ENCODE peak calls at places on chromosomes 7 and 10, in seven cellular contexts. J is H1, U is HCT116, K is SK-N-SH, A is HepG2, I is GM12878, M is K562. Y is an unnamed sample.
A peak's percentile ranks its signal among the peaks of the same experiment; 100 is the strongest.

GRCh38 chr10:95821766-95822165 is 65.8 kb downstream of the ENTPD1 start:
- DNase-seq in J (no peak), U (no peak), K (no peak), A (no peak), I (no peak), M (no peak), Y (no peak)

GRCh38 chr10:61337741-61338140 is 115.4 kb downstream of the TMEM26 start:
- DNase-seq in J (no peak), U (no peak), K (no peak), A (no peak), I (no peak), M (no peak), Y (no peak)

GRCh38 chr7:114660007-114660406 is 245.4 kb downstream of the FOXP2 start:
- DNase-seq in J (no peak), U (no peak), K (no peak), A (no peak), I (no peak), M (no peak), Y (no peak)

GRCh38 chr10:43058716-43059335 is 18.0 kb upstream of the RET start:
- DNase-seq in J (no peak), U (no peak), K (no peak), A (no peak), I (no peak), M (no peak), Y (no peak)

GRCh38 chr7:259191-259505 is 30.8 kb upstream of the FOXL3 start:
- DNase-seq in J (no peak), U (no peak), K (no peak), A (no peak), I (no peak), M (no peak), Y (no peak)

GRCh38 chr10:106384541-106384940 is 780.0 kb downstream of the SORCS1 start:
- DNase-seq in J (no peak), U (no peak), K (no peak), A (no peak), I (no peak), M (no peak), Y (no peak)

GRCh38 chr7:24912874-24913514 is 67.0 kb downstream of the OSBPL3 start:
- DNase-seq in J (no peak), U (no peak), K (no peak), A (no peak), I (no peak), M (peak; percentile 65), Y (no peak)

GRCh38 chr10:3090914-3091313 is 23.6 kb downstream of the PFKP start:
- DNase-seq in J (no peak), U (peak; percentile 73), K (no peak), A (peak; percentile 17), I (no peak), M (no peak), Y (peak; percentile 90)

GRCh38 chr10:10207538-10207937 is 810.1 kb upstream of the CELF2 start:
- DNase-seq in J (no peak), U (no peak), K (no peak), A (no peak), I (no peak), M (no peak), Y (no peak)

GRCh38 chr10:111756541-111757061 is 427.0 kb downstream of the GPAM start:
- DNase-seq in J (peak; percentile 44), U (peak; percentile 79), K (peak; percentile 18), A (peak; percentile 46), I (no peak), M (no peak), Y (peak; percentile 4)

GRCh38 chr7:155424301-155425010 is 33.5 kb upstream of the EN2 start:
- DNase-seq in J (no peak), U (no peak), K (no peak), A (no peak), I (no peak), M (no peak), Y (no peak)

GRCh38 chr7:52592698-52593097 is 442.7 kb upstream of the POM121L12 start:
- DNase-seq in J (no peak), U (no peak), K (no peak), A (no peak), I (no peak), M (no peak), Y (no peak)

GRCh38 chr10:50946991-50947781 is 61.8 kb upstream of the A1CF start:
- DNase-seq in J (no peak), U (no peak), K (no peak), A (no peak), I (no peak), M (no peak), Y (no peak)

GRCh38 chr10:67772151-67772550 is 65.8 kb downstream of the DNAJC12 start:
- DNase-seq in J (no peak), U (no peak), K (no peak), A (no peak), I (no peak), M (no peak), Y (no peak)

GRCh38 chr10:124129471-124129870 is 36.1 kb upstream of the CHST15 start:
- DNase-seq in J (no peak), U (no peak), K (no peak), A (no peak), I (no peak), M (no peak), Y (no peak)

GRCh38 chr10:95350212-95350829 is 59.5 kb upstream of the PDLIM1 start:
- DNase-seq in J (no peak), U (no peak), K (no peak), A (peak; percentile 70), I (no peak), M (no peak), Y (no peak)

GRCh38 chr7:421056-421991 is 98.3 kb downstream of the PDGFA start:
- DNase-seq in J (no peak), U (no peak), K (no peak), A (no peak), I (no peak), M (no peak), Y (peak; percentile 30)

GRCh38 chr7:70477051-70478010 is 654.6 kb upstream of the GALNT17 start:
- DNase-seq in J (no peak), U (no peak), K (no peak), A (no peak), I (no peak), M (no peak), Y (peak; percentile 17)

GRCh38 chr7:105161366-105161765 is 147.4 kb downstream of the KMT2E start:
- DNase-seq in J (no peak), U (no peak), K (no peak), A (no peak), I (no peak), M (no peak), Y (no peak)

GRCh38 chr10:79386637-79387465 is 39.6 kb downstream of the PPIF start:
- DNase-seq in J (no peak), U (no peak), K (peak; percentile 27), A (no peak), I (no peak), M (no peak), Y (no peak)
- TF ChIP-seq JUND in J (no peak), U (no peak), K (no peak), A (no peak), I (no peak), M (no peak), Y (no peak)

GRCh38 chr7:156819733-156820295 is 73.2 kb downstream of the LMBR1 start:
- DNase-seq in J (no peak), U (no peak), K (no peak), A (no peak), I (no peak), M (peak; percentile 65), Y (no peak)

GRCh38 chr7:156823441-156823840 is 69.5 kb downstream of the LMBR1 start:
- DNase-seq in J (no peak), U (no peak), K (no peak), A (no peak), I (no peak), M (no peak), Y (no peak)

GRCh38 chr7:156816943-156817572 is 75.9 kb downstream of the LMBR1 start:
- DNase-seq in J (no peak), U (no peak), K (peak; percentile 44), A (peak; percentile 10), I (no peak), M (peak; percentile 25), Y (no peak)

GRCh38 chr7:156818133-156818532 is 74.8 kb downstream of the LMBR1 start:
- DNase-seq in J (no peak), U (no peak), K (no peak), A (peak; percentile 58), I (no peak), M (no peak), Y (no peak)

DNA sequence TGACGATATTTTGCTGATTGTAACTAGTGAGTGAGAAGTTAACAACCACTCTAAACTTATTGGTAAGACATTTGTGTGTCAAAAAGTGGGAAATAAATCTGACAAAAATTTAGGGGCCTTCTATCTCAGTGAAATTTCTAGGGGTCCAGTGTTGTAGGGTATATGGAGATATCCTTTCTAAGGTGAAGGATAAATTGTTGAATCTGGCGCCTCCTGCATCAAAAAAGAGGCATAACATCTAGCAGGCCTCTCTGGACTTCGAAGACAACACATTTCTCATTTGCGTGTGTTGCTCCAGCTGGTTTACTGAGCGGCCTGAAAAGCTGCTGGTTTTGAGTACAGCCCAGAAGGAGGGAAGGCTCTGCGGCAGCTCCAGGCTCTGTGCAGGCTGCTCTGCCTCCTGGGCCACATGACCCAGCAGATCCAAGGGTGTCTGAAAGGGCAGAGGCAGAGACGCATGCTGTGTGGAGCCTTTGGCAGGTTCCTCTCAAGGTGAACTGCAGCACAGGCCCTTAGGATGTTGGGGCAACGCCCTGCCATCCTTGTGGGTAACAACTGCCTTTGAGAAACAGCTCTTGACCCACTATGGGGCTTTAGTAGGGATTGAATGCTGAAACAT is 72.4 kb downstream of the LMBR1 start:
- DNase-seq in J (no peak), U (no peak), K (no peak), A (no peak), I (no peak), M (no peak), Y (no peak)
- TF ChIP-seq JUND in J (no peak), U (no peak), K (no peak), A (no peak), I (no peak), M (no peak), Y (no peak)

GRCh38 chr7:35430547-35431153 is 176.8 kb upstream of the TBX20 start:
- DNase-seq in J (no peak), U (peak; percentile 45), K (no peak), A (peak; percentile 11), I (no peak), M (peak; percentile 56), Y (no peak)
- TF ChIP-seq JUND in J (no peak), U (no peak), K (no peak), A (no peak), I (no peak), M (no peak), Y (no peak)

GRCh38 chr7:27187158-27187701 is 2.2 kb upstream of the HOXA11 start:
- DNase-seq in J (no peak), U (no peak), K (no peak), A (no peak), I (no peak), M (no peak), Y (no peak)

GRCh38 chr7:27190284-27190748 is 5.3 kb upstream of the HOXA11 start:
- DNase-seq in J (no peak), U (no peak), K (no peak), A (no peak), I (no peak), M (no peak), Y (no peak)

GRCh38 chr7:27187702-27188665 is 3.0 kb upstream of the HOXA11 start:
- DNase-seq in J (no peak), U (no peak), K (no peak), A (no peak), I (no peak), M (no peak), Y (no peak)

GRCh38 chr7:27189560-27190283 is 4.7 kb upstream of the HOXA11 start:
- DNase-seq in J (no peak), U (no peak), K (no peak), A (no peak), I (no peak), M (no peak), Y (no peak)

GRCh38 chr7:27188666-27189559 is 3.9 kb upstream of the HOXA11 start:
- DNase-seq in J (no peak), U (no peak), K (no peak), A (no peak), I (no peak), M (no peak), Y (no peak)
- TF ChIP-seq JUND in J (no peak), U (no peak), K (no peak), A (no peak), I (no peak), M (no peak), Y (no peak)